ENCODE peak calls at places on chromosomes 6 and 20, in eight cellular contexts. X is neural crest cell, D is progenitor cell of endocrine pancreas, P is GF-D8, I is NCI-H2029, J is GM23248, H is NCI-H510A, T is ascending aorta. G is an unnamed sample.
A peak's percentile ranks its signal among the peaks of the same experiment; 100 is the strongest.

GRCh38 chr20:32888636-32889035 is 29.9 kb downstream of the EFCAB8 start:
- DNase-seq in H (no peak), X (no peak), D (no peak), I (no peak), T (no peak), J (no peak), P (no peak), G (no peak)

GRCh38 chr6:169830876-169831275 is 79.5 kb downstream of the ERMARD start:
- DNase-seq in J (no peak), P (no peak), I (no peak), H (no peak), T (no peak), X (no peak), D (no peak), G (no peak)

GRCh38 chr6:43803783-43804549 is 34.0 kb downstream of the VEGFA start:
- DNase-seq in D (no peak), I (no peak), H (no peak), P (peak; percentile 25), J (peak; percentile 58), T (no peak), X (no peak), G (no peak)

GRCh38 chr6:15338462-15338861 is 92.6 kb downstream of the JARID2 start:
- DNase-seq in I (no peak), D (no peak), J (no peak), H (no peak), T (no peak), X (no peak), P (peak; percentile 23), G (no peak)

GRCh38 chr6:16292432-16292831 is 54.0 kb downstream of the GMPR start:
- DNase-seq in H (no peak), I (no peak), J (no peak), D (no peak), P (no peak), T (no peak), X (no peak), G (no peak)

GRCh38 chr20:21063276-21063675 is 42.9 kb downstream of the LINC00237 start:
- DNase-seq in T (no peak), P (no peak), X (no peak), J (no peak), D (no peak), H (no peak), I (no peak), G (no peak)

GRCh38 chr6:125974214-125974866 is 12.0 kb upstream of the TRMT11 start:
- DNase-seq in D (no peak), X (no peak), H (peak; percentile 4), J (peak; percentile 80), P (peak; percentile 30), I (peak; percentile 86), T (no peak), G (peak; percentile 49)

GRCh38 chr6:137677714-137678113 is 183.5 kb upstream of the OLIG3 start:
- DNase-seq in X (no peak), P (peak; percentile 21), J (no peak), T (no peak), I (no peak), D (no peak), H (no peak), G (no peak)

GRCh38 chr6:2245954-2246863 is 804 bp upstream of the GMDS start:
- DNase-seq in T (peak; percentile 38), P (no peak), I (peak; percentile 99), X (no peak), H (peak; percentile 78), J (peak; percentile 64), D (peak; percentile 46), G (peak; percentile 95)

GRCh38 chr6:41768545-41769308 is 11.0 kb downstream of the FRS3 start:
- DNase-seq in X (no peak), P (peak; percentile 43), D (no peak), H (peak; percentile 72), J (no peak), I (peak; percentile 70), T (no peak), G (peak; percentile 7)

GRCh38 chr6:11714798-11715285 is 63.8 kb downstream of the ADTRP start:
- DNase-seq in H (no peak), T (no peak), P (no peak), I (no peak), D (no peak), J (no peak), X (no peak), G (no peak)

GRCh38 chr6:80249897-80250296 is 143.4 kb downstream of the BCKDHB start:
- DNase-seq in H (no peak), D (no peak), P (no peak), T (no peak), I (no peak), X (no peak), J (no peak), G (no peak)

GRCh38 chr6:44504321-44504761 is 116.8 kb downstream of the CDC5L start:
- DNase-seq in D (no peak), T (no peak), I (no peak), H (no peak), J (no peak), P (no peak), X (no peak), G (no peak)

GRCh38 chr20:11261533-11262000 is 587.8 kb upstream of the JAG1 start:
- DNase-seq in D (no peak), H (no peak), X (no peak), I (no peak), J (peak; percentile 96), P (no peak), T (no peak), G (no peak)

GRCh38 chr20:44154521-44155001 is 32.4 kb downstream of the JPH2 start:
- DNase-seq in T (no peak), X (no peak), H (no peak), I (no peak), P (no peak), J (peak; percentile 85), D (no peak), G (no peak)

GRCh38 chr20:23225407-23226060 is 125.1 kb upstream of the NXT1 start:
- DNase-seq in P (peak; percentile 97), X (no peak), H (no peak), J (peak; percentile 95), T (peak; percentile 42), I (no peak), D (no peak), G (no peak)

GRCh38 chr20:59515013-59515905 is 89.1 kb upstream of the PHACTR3 start:
- DNase-seq in X (peak; percentile 92), J (peak; percentile 85), P (no peak), D (peak; percentile 79), I (peak; percentile 45), T (no peak), H (no peak), G (peak; percentile 87)

GRCh38 chr6:35368038-35368887 is 25.9 kb downstream of the PPARD start:
- DNase-seq in I (no peak), J (peak; percentile 90), P (no peak), D (no peak), X (no peak), H (no peak), T (no peak), G (no peak)

GRCh38 chr6:110547266-110547964 is 71.0 kb upstream of the SLC22A16 start:
- DNase-seq in T (no peak), D (no peak), J (peak; percentile 78), P (no peak), H (no peak), I (no peak), X (no peak), G (no peak)

GRCh38 chr20:54028276-54029011 is 42.0 kb downstream of the BCAS1 start:
- DNase-seq in T (no peak), I (no peak), P (no peak), X (no peak), D (no peak), H (no peak), J (no peak), G (no peak)

GRCh38 chr6:149441740-149442139 is 41.7 kb downstream of the SUMO4 start:
- DNase-seq in P (no peak), T (no peak), I (no peak), J (no peak), X (no peak), D (no peak), H (no peak), G (no peak)

GRCh38 chr20:57128051-57128757 is 138.2 kb downstream of the BMP7 start:
- DNase-seq in I (no peak), P (no peak), D (no peak), X (no peak), T (no peak), H (no peak), J (no peak), G (no peak)

GRCh38 chr6:10403385-10404106 is 11.3 kb downstream of the TFAP2A start:
- DNase-seq in H (no peak), J (peak; percentile 89), T (no peak), X (no peak), D (no peak), I (no peak), P (no peak), G (no peak)

GRCh38 chr20:63493563-63494020 is 5.3 kb downstream of the EEF1A2 start:
- DNase-seq in I (no peak), H (no peak), T (no peak), D (no peak), J (no peak), P (no peak), X (no peak), G (no peak)

GRCh38 chr6:44681782-44682181 is 294.3 kb downstream of the CDC5L start:
- DNase-seq in D (no peak), H (no peak), J (no peak), X (peak; percentile 40), T (no peak), I (no peak), P (no peak), G (no peak)

GRCh38 chr6:110181131-110182027 is 1.2 kb downstream of the CDC40 start:
- DNase-seq in P (peak; percentile 45), T (no peak), D (no peak), I (no peak), X (no peak), J (peak; percentile 58), H (no peak), G (no peak)

GRCh38 chr20:308427-309038 is 11.2 kb downstream of the ZCCHC3 start:
- DNase-seq in T (no peak), P (no peak), I (no peak), X (no peak), D (no peak), H (no peak), J (no peak), G (no peak)

GRCh38 chr20:62779417-62779685 is 16.9 kb upstream of the MRGBP start:
- DNase-seq in D (no peak), H (no peak), P (no peak), J (no peak), X (no peak), I (no peak), T (no peak), G (no peak)

GRCh38 chr6:28207244-28208179 is 17.6 kb upstream of the ZSCAN9 start:
- DNase-seq in D (no peak), J (peak; percentile 66), P (no peak), T (no peak), X (peak; percentile 30), H (no peak), I (no peak), G (no peak)

GRCh38 chr6:110828396-110828795 is 13.1 kb upstream of the CDK19 start:
- DNase-seq in D (no peak), H (no peak), J (peak; percentile 72), X (no peak), P (no peak), T (no peak), I (no peak), G (no peak)

GRCh38 chr6:52910091-52910490 is 593 bp upstream of the GSTA3 start:
- DNase-seq in D (no peak), T (no peak), X (no peak), I (no peak), H (no peak), J (no peak), P (no peak), G (no peak)

GRCh38 chr6:134352786-134353480 is 35.0 kb upstream of the SGK1 start:
- DNase-seq in H (no peak), I (no peak), P (no peak), D (no peak), J (peak; percentile 88), T (no peak), X (no peak), G (no peak)

GRCh38 chr6:78607188-78607587 is 260.2 kb upstream of the IRAK1BP1 start:
- DNase-seq in T (no peak), X (no peak), I (no peak), P (no peak), J (peak; percentile 61), H (no peak), D (no peak), G (no peak)

GRCh38 chr6:2448826-2449571 is 203.6 kb upstream of the GMDS start:
- DNase-seq in T (no peak), D (no peak), J (peak; percentile 84), P (peak; percentile 22), I (peak; percentile 92), H (peak; percentile 22), X (peak; percentile 19), G (peak; percentile 95)

G was measured in SHP77.